ENCODE peak calls at places on chromosomes 6 and 20, in nine cellular contexts. I is HFF-Myc, A is nephron progenitor cell, G is endothelial cell, K is psoas muscle, B is HL-60, W is stomach, F is spleen, D is GM06990. X is an unnamed sample.

GRCh38 chr6:52177961-52178360 is 8.2 kb upstream of the IL17A start:
- DNase-seq in I (no peak), A (no peak), G (no peak), K (no peak), B (no peak), W (no peak), F (no peak), D (no peak), X (no peak)

GRCh38 chr6:32794510-32794909 is 22.3 kb downstream of the HLA-DOB start:
- DNase-seq in I (no peak), A (no peak), G (no peak), K (no peak), B (peak), W (no peak), F (no peak), D (no peak), X (no peak)

GRCh38 chr6:161048636-161049035 is 57.1 kb downstream of the MAP3K4 start:
- DNase-seq in I (peak), A (no peak), G (no peak), K (no peak), B (no peak), W (no peak), F (no peak), D (no peak), X (peak)

GRCh38 chr6:82015526-82015925 is 232.0 kb downstream of the IBTK start:
- DNase-seq in I (no peak), A (no peak), G (no peak), K (no peak), B (no peak), W (no peak), F (no peak), D (no peak), X (no peak)

GRCh38 chr6:74137910-74138309 is 441.9 kb downstream of the CD109 start:
- DNase-seq in I (peak), A (no peak), G (no peak), K (no peak), B (no peak), W (no peak), F (no peak), D (no peak), X (peak)

GRCh38 chr6:36269834-36270705 is at the start of gene PNPLA1:
- DNase-seq in I (no peak), A (no peak), G (no peak), K (no peak), B (no peak), W (no peak), F (no peak), D (no peak), X (no peak)

GRCh38 chr6:74851598-74851997 is 354.3 kb downstream of the COL12A1 start:
- DNase-seq in I (peak), A (no peak), G (no peak), K (no peak), B (no peak), W (no peak), F (no peak), D (no peak), X (peak)

GRCh38 chr20:12112665-12113064 is 195.0 kb downstream of the BTBD3 start:
- DNase-seq in I (no peak), A (no peak), G (no peak), K (no peak), B (no peak), W (no peak), F (no peak), D (no peak), X (no peak)

GRCh38 chr20:25389858-25390537 is 637 bp downstream of the ABHD12 start:
- DNase-seq in I (no peak), A (peak), G (peak), K (peak), B (no peak), W (peak), F (peak), D (peak), X (no peak)

GRCh38 chr6:77021778-77022177 is 441.5 kb downstream of the HTR1B start:
- DNase-seq in I (no peak), A (no peak), G (no peak), K (no peak), B (no peak), W (no peak), F (no peak), D (no peak), X (no peak)

GRCh38 chr6:43014434-43014909 is 423 bp downstream of the KLHDC3 start:
- DNase-seq in I (no peak), A (no peak), G (no peak), K (no peak), B (no peak), W (no peak), F (no peak), D (no peak), X (no peak)

GRCh38 chr6:2795960-2796359 is 30.8 kb downstream of the WRNIP1 start:
- DNase-seq in I (no peak), A (no peak), G (no peak), K (no peak), B (peak), W (no peak), F (no peak), D (no peak), X (no peak)

GRCh38 chr6:158766621-158767435 is 52.3 kb downstream of the EZR start:
- DNase-seq in I (no peak), A (no peak), G (no peak), K (no peak), B (no peak), W (no peak), F (no peak), D (no peak), X (no peak)

GRCh38 chr20:18650224-18650623 is 62.4 kb downstream of the DTD1 start:
- DNase-seq in I (no peak), A (no peak), G (no peak), K (no peak), B (no peak), W (no peak), F (no peak), D (no peak), X (no peak)

GRCh38 chr6:135451617-135452190 is 45.8 kb downstream of the AHI1 start:
- DNase-seq in I (peak), A (no peak), G (no peak), K (no peak), B (no peak), W (no peak), F (no peak), D (no peak), X (no peak)

GRCh38 chr20:56625837-56626236 is 3.3 kb upstream of the TFAP2C start:
- DNase-seq in I (no peak), A (no peak), G (no peak), K (no peak), B (no peak), W (no peak), F (no peak), D (no peak), X (no peak)

GRCh38 chr6:83108378-83108777 is 40.9 kb downstream of the DOP1A start:
- DNase-seq in I (no peak), A (no peak), G (no peak), K (no peak), B (no peak), W (no peak), F (no peak), D (no peak), X (no peak)

GRCh38 chr6:157847846-157848245 is 24.8 kb downstream of the SNX9 start:
- DNase-seq in I (no peak), A (no peak), G (no peak), K (no peak), B (no peak), W (no peak), F (no peak), D (no peak), X (no peak)

GRCh38 chr20:12180107-12180661 is 262.5 kb downstream of the BTBD3 start:
- DNase-seq in I (no peak), A (no peak), G (no peak), K (no peak), B (no peak), W (no peak), F (no peak), D (no peak), X (no peak)

GRCh38 chr20:40571625-40572024 is 117.4 kb downstream of the MAFB start:
- DNase-seq in I (no peak), A (no peak), G (no peak), K (no peak), B (peak), W (no peak), F (no peak), D (no peak), X (no peak)

GRCh38 chr6:105804436-105804835 is 281.7 kb upstream of the PRDM1 start:
- DNase-seq in I (no peak), A (no peak), G (no peak), K (no peak), B (no peak), W (no peak), F (no peak), D (no peak), X (no peak)

GRCh38 chr6:137353346-137353745 is 134.2 kb upstream of the IFNGR1 start:
- DNase-seq in I (no peak), A (no peak), G (no peak), K (no peak), B (no peak), W (no peak), F (no peak), D (peak), X (no peak)

GRCh38 chr20:20864346-20865096 is 152.1 kb upstream of the RALGAPA2 start:
- DNase-seq in I (no peak), A (no peak), G (no peak), K (no peak), B (no peak), W (no peak), F (no peak), D (no peak), X (no peak)
- TF ChIP-seq CTCF in I (no peak), A (peak), G (no peak), K (peak), B (no peak), W (peak), F (peak), D (no peak), X (no peak)

DNA sequence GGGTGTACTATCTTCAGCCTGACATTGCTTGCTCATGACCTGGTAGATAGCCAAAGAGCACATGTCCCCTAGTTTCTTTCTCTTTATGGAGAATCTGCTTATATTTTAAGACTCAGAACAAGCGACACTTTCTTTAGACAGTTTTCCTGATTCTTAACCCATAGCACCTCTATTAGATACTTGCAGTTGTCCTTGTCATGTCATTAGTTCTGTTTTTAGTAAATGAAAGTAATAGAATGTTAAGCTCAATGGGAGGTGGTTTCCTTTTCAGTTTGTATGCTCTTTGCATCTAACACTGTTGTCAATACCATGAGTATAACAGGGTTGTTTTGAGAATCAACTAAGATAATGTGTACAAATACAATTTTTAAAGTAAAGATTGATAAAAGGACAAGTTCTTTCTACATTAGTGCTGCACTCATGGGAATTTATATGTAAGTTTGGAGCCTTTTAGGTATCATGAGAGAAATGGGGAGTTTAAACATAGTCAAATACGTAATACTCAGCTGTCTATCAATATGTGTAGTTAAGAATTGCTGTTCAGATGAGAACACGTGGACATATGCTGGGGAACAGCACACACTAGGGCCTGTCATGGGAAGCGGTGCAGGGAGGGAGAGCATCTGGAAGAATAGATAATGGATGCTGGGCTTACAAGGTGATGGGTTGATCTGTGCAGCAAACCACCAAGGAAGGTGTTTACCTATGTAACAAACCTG is 124.3 kb downstream of the GRM1 start:
- DNase-seq in I (no peak), A (no peak), G (no peak), K (no peak), B (no peak), W (no peak), F (no peak), D (peak), X (no peak)
- TF ChIP-seq CTCF in I (no peak), A (no peak), G (no peak), K (no peak), B (no peak), W (no peak), F (no peak), D (no peak), X (no peak)

GRCh38 chr6:8079116-8079515 is 14.9 kb upstream of the BLOC1S5 start:
- DNase-seq in I (no peak), A (no peak), G (no peak), K (no peak), B (no peak), W (no peak), F (no peak), D (no peak), X (no peak)
- TF ChIP-seq CTCF in I (no peak), A (no peak), G (no peak), K (no peak), B (no peak), W (no peak), F (no peak), D (no peak), X (no peak)

GRCh38 chr20:2800590-2801458 is at the start of gene CPXM1:
- DNase-seq in I (no peak), A (peak), G (peak), K (no peak), B (peak), W (no peak), F (no peak), D (peak), X (no peak)
- TF ChIP-seq CTCF in I (no peak), A (peak), G (peak), K (no peak), B (no peak), W (no peak), F (no peak), D (peak), X (no peak)

DNA sequence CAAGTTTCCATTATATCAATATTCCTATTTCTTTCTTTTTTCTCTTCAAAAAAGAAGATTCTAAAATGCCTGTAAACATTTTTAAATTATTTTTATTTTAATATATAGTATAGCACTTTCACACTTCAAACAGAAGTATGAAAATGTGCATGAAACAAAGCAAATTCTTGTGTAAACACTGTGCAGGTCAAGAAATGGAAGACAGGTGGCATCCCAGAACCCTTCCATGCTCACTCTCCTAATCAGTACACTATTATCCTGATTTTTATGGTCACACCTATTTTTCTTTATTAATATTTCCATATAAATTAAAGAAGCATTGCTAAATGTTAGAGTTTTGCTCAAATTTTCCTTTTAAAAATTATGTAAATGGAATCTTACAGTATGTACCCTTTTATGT is 561.6 kb upstream of the RNF217 start:
- DNase-seq in I (no peak), A (no peak), G (no peak), K (no peak), B (no peak), W (no peak), F (no peak), D (no peak), X (no peak)
- TF ChIP-seq CTCF in I (no peak), A (no peak), G (peak), K (peak), B (no peak), W (no peak), F (no peak), D (no peak), X (no peak)

GRCh38 chr6:91276315-91276714 is 689.4 kb upstream of the MAP3K7 start:
- DNase-seq in I (no peak), A (no peak), G (no peak), K (no peak), B (no peak), W (no peak), F (no peak), D (no peak), X (no peak)
- TF ChIP-seq CTCF in I (no peak), A (peak), G (no peak), K (no peak), B (no peak), W (no peak), F (peak), D (no peak), X (no peak)

GRCh38 chr20:49582413-49583334 is 14.7 kb upstream of the PTGIS start:
- DNase-seq in I (no peak), A (no peak), G (no peak), K (no peak), B (no peak), W (no peak), F (no peak), D (no peak), X (no peak)

GRCh38 chr20:49585585-49586245 is 17.8 kb upstream of the PTGIS start:
- DNase-seq in I (no peak), A (no peak), G (no peak), K (no peak), B (no peak), W (no peak), F (no peak), D (no peak), X (no peak)

GRCh38 chr20:49583343-49583668 is 15.4 kb upstream of the PTGIS start:
- DNase-seq in I (no peak), A (no peak), G (no peak), K (no peak), B (no peak), W (no peak), F (no peak), D (no peak), X (no peak)

GRCh38 chr20:49584418-49585382 is 16.8 kb upstream of the PTGIS start:
- DNase-seq in I (no peak), A (no peak), G (no peak), K (peak), B (peak), W (peak), F (no peak), D (no peak), X (no peak)

DNA sequence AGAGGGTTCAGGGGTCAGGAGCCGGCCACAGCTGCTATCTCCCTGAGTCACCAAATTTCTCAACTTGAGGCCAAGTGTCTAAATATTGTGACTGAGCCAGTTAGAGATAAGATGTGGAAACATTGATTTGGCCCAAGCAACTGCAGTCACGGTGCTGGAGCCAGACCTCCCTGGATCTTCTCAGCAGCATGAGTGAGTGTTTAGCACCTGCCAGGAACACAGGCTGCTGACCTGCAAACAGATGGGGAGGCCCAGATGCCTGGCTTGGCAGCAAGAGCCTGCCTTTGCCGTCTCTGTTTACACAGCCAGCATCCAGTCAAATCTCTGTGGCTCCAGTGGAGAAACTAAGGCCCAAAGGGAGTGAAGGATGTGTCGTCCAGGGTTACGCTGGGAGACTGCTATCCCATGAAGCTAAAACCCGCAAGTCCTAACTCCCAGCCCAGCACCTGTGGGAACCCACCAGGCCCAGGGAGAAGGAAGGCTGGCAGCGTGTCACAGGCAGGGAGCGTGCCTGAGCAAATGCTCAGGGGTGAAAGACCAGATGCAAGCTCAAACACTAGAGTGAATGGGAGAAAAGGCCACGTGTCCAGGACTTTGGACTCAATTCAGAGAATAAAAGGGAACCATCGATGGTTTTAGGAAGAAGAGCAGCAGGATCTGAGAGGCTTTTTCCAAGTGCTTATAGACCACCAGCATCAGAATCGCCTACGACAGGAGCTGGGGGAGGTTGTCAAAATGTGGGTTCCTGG is 15.9 kb upstream of the PTGIS start:
- DNase-seq in I (peak), A (no peak), G (no peak), K (peak), B (peak), W (peak), F (no peak), D (no peak), X (peak)
- TF ChIP-seq CTCF in I (peak), A (no peak), G (no peak), K (no peak), B (no peak), W (no peak), F (no peak), D (no peak), X (no peak)

DNA sequence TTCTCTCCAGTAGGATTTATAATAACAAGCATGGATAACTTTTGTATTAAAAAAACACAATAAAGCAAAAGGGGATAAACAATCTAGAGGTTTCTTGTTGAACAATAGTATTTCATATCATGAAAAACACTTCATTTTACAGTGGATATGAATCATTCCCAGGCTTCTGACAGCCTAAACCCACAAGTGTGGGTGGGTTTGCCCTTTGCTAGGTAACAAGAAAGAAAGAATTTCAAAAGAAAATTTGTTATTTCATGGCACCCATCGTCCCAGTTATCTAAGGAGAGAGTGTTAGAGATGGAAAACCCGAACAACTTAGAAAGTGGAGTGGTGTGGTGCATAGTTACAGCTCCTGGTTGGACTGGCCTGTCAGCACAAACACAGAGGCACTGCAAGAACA is 76.1 kb upstream of the GPR6 start:
- DNase-seq in I (no peak), A (no peak), G (no peak), K (no peak), B (no peak), W (no peak), F (no peak), D (no peak), X (no peak)
- TF ChIP-seq CTCF in I (no peak), A (no peak), G (no peak), K (no peak), B (no peak), W (no peak), F (no peak), D (no peak), X (no peak)

GRCh38 chr6:46210294-46210693 is 39.5 kb upstream of the ENPP5 start:
- DNase-seq in I (no peak), A (no peak), G (no peak), K (no peak), B (no peak), W (no peak), F (no peak), D (no peak), X (no peak)
- TF ChIP-seq CTCF in I (no peak), A (no peak), G (no peak), K (no peak), B (no peak), W (no peak), F (no peak), D (no peak), X (no peak)